ENCODE peak calls at places on chromosomes 16 and 17, in nine cellular contexts. One of them, this sample, is unnamed.

GRCh38 chr16:1401061-1401757 is 13.3 kb downstream of the UNKL start:
- DNase-seq in right lobe of liver: no peak
- DNase-seq in astrocyte: no peak
- DNase-seq in NCI-H460: no peak
- DNase-seq in NCI-H1105: no peak
- DNase-seq in NCI-H1436: no peak
- DNase-seq in left colon: no peak
- DNase-seq in HTR-8/SVneo: no peak
- DNase-seq in AML-193: no peak
- DNase-seq in this sample: no peak

GRCh38 chr17:66260265-66260664 is 31.1 kb upstream of the APOH start:
- DNase-seq in NCI-H1436: no peak
- DNase-seq in HTR-8/SVneo: no peak
- DNase-seq in astrocyte: no peak
- DNase-seq in right lobe of liver: no peak
- DNase-seq in left colon: no peak
- DNase-seq in NCI-H1105: no peak
- DNase-seq in NCI-H460: no peak
- DNase-seq in AML-193: no peak
- DNase-seq in this sample: no peak

GRCh38 chr17:74981979-74982662 is 5.3 kb upstream of the CDR2L start:
- DNase-seq in AML-193: peak; percentile 31
- DNase-seq in right lobe of liver: no peak
- DNase-seq in HTR-8/SVneo: peak; percentile 91
- DNase-seq in left colon: peak; percentile 59
- DNase-seq in NCI-H1105: peak; percentile 73
- DNase-seq in astrocyte: no peak
- DNase-seq in NCI-H1436: peak; percentile 83
- DNase-seq in NCI-H460: peak; percentile 44
- DNase-seq in this sample: peak; percentile 69

GRCh38 chr17:38605230-38605851 is 411 bp downstream of the SRCIN1 start:
- DNase-seq in NCI-H1105: peak; percentile 12
- DNase-seq in NCI-H1436: no peak
- DNase-seq in right lobe of liver: no peak
- DNase-seq in left colon: no peak
- DNase-seq in NCI-H460: no peak
- DNase-seq in AML-193: peak; percentile 16
- DNase-seq in astrocyte: no peak
- DNase-seq in HTR-8/SVneo: peak; percentile 67
- DNase-seq in this sample: no peak

GRCh38 chr17:72890711-72891110 is 201.8 kb downstream of the SLC39A11 start:
- DNase-seq in right lobe of liver: no peak
- DNase-seq in NCI-H460: no peak
- DNase-seq in AML-193: no peak
- DNase-seq in left colon: no peak
- DNase-seq in HTR-8/SVneo: peak; percentile 60
- DNase-seq in astrocyte: peak; percentile 34
- DNase-seq in NCI-H1105: no peak
- DNase-seq in NCI-H1436: no peak
- DNase-seq in this sample: peak; percentile 63

GRCh38 chr17:5444209-5444608 is 5.3 kb upstream of the C1QBP start:
- DNase-seq in NCI-H460: no peak
- DNase-seq in left colon: no peak
- DNase-seq in NCI-H1436: no peak
- DNase-seq in NCI-H1105: no peak
- DNase-seq in AML-193: no peak
- DNase-seq in astrocyte: no peak
- DNase-seq in HTR-8/SVneo: no peak
- DNase-seq in right lobe of liver: no peak
- DNase-seq in this sample: no peak

GRCh38 chr17:20127660-20128413 is 118.7 kb downstream of the SPECC1 start:
- DNase-seq in AML-193: no peak
- DNase-seq in NCI-H460: peak; percentile 29
- DNase-seq in NCI-H1105: no peak
- DNase-seq in HTR-8/SVneo: no peak
- DNase-seq in left colon: no peak
- DNase-seq in NCI-H1436: no peak
- DNase-seq in right lobe of liver: no peak
- DNase-seq in astrocyte: peak; percentile 4
- DNase-seq in this sample: peak; percentile 33

GRCh38 chr17:82595893-82596292 is 52.4 kb downstream of the WDR45B start:
- DNase-seq in AML-193: no peak
- DNase-seq in NCI-H1105: no peak
- DNase-seq in right lobe of liver: no peak
- DNase-seq in left colon: no peak
- DNase-seq in NCI-H460: no peak
- DNase-seq in HTR-8/SVneo: no peak
- DNase-seq in NCI-H1436: no peak
- DNase-seq in astrocyte: no peak
- DNase-seq in this sample: no peak

GRCh38 chr16:14486520-14487303 is 143.3 kb downstream of the PARN start:
- DNase-seq in right lobe of liver: peak; percentile 92
- DNase-seq in NCI-H460: peak; percentile 86
- DNase-seq in NCI-H1436: peak; percentile 17
- DNase-seq in HTR-8/SVneo: peak; percentile 91
- DNase-seq in astrocyte: peak; percentile 94
- DNase-seq in NCI-H1105: no peak
- DNase-seq in AML-193: no peak
- DNase-seq in left colon: peak; percentile 81
- DNase-seq in this sample: peak; percentile 95